ENCODE peak calls at places on chromosomes 7 and 10, in nine cellular contexts. L is CD8-positive, alpha-beta T cell; W is testis; M is aorta; H is cardiac muscle cell; D is fibroblast of lung; Q is GM23248; P is naive thymus-derived CD4-positive, alpha-beta T cell; B is adrenal gland. I is an unnamed sample.

GRCh38 chr7:2037805-2038635 is 194.7 kb downstream of the MAD1L1 start:
- DNase-seq in L (no peak), W (peak; percentile 69), M (peak; percentile 51), H (peak; percentile 85), D (peak; percentile 74), Q (peak; percentile 59), P (peak; percentile 46), B (peak; percentile 62), I (no peak)

GRCh38 chr7:131543298-131543697 is 13.1 kb downstream of the PODXL start:
- DNase-seq in L (no peak), W (no peak), M (no peak), H (no peak), D (no peak), Q (no peak), P (no peak), B (no peak), I (no peak)

GRCh38 chr10:103069453-103070331 is 123.4 kb downstream of the NT5C2 start:
- DNase-seq in L (peak; percentile 58), W (peak; percentile 74), M (peak; percentile 69), H (peak; percentile 64), D (peak; percentile 52), Q (peak; percentile 65), P (peak; percentile 64), B (peak; percentile 61), I (peak; percentile 58)

GRCh38 chr7:480531-481218 is 39.0 kb downstream of the PDGFA start:
- DNase-seq in L (no peak), W (no peak), M (peak; percentile 43), H (no peak), D (no peak), Q (no peak), P (peak; percentile 4), B (no peak), I (no peak)

GRCh38 chr10:132257271-132257670 is 50.5 kb downstream of the STK32C start:
- DNase-seq in L (no peak), W (no peak), M (no peak), H (peak; percentile 29), D (peak; percentile 13), Q (peak; percentile 89), P (no peak), B (no peak), I (no peak)

GRCh38 chr7:13279854-13280435 is 592.5 kb downstream of the ARL4A start:
- DNase-seq in L (no peak), W (no peak), M (no peak), H (peak; percentile 45), D (peak; percentile 55), Q (peak; percentile 67), P (no peak), B (no peak), I (no peak)

GRCh38 chr10:12512292-12513002 is 163.1 kb downstream of the CAMK1D start:
- DNase-seq in L (no peak), W (no peak), M (no peak), H (no peak), D (no peak), Q (no peak), P (no peak), B (no peak), I (no peak)

GRCh38 chr7:87220734-87221215 is 1.2 kb upstream of the TMEM243 start:
- DNase-seq in L (no peak), W (peak; percentile 42), M (no peak), H (peak; percentile 25), D (peak; percentile 12), Q (peak; percentile 72), P (peak; percentile 23), B (peak; percentile 30), I (no peak)

GRCh38 chr10:124523886-124524285 is 62.3 kb downstream of the LHPP start:
- DNase-seq in L (no peak), W (no peak), M (no peak), H (peak; percentile 25), D (no peak), Q (peak; percentile 15), P (no peak), B (no peak), I (no peak)

GRCh38 chr10:47031953-47032465 is 120.8 kb downstream of the PTPN20 start:
- DNase-seq in L (no peak), W (no peak), M (no peak), H (no peak), D (no peak), Q (peak; percentile 90), P (no peak), B (peak; percentile 36), I (no peak)

GRCh38 chr10:13880760-13881159 is 294.0 kb downstream of the PRPF18 start:
- DNase-seq in L (no peak), W (no peak), M (no peak), H (no peak), D (no peak), Q (no peak), P (no peak), B (no peak), I (no peak)

GRCh38 chr10:31594331-31594880 is 275.4 kb downstream of the ZEB1 start:
- DNase-seq in L (no peak), W (no peak), M (no peak), H (no peak), D (no peak), Q (no peak), P (no peak), B (no peak), I (no peak)

GRCh38 chr10:127391875-127392274 is 157.2 kb upstream of the NPS start:
- DNase-seq in L (no peak), W (no peak), M (no peak), H (no peak), D (no peak), Q (no peak), P (no peak), B (no peak), I (no peak)

GRCh38 chr10:127398140-127398966 is 150.8 kb upstream of the NPS start:
- DNase-seq in L (no peak), W (no peak), M (no peak), H (peak; percentile 9), D (no peak), Q (peak; percentile 87), P (no peak), B (no peak), I (no peak)

GRCh38 chr10:127386606-127387327 is 162.3 kb upstream of the NPS start:
- DNase-seq in L (no peak), W (no peak), M (no peak), H (no peak), D (no peak), Q (no peak), P (no peak), B (no peak), I (peak; percentile 9)

DNA sequence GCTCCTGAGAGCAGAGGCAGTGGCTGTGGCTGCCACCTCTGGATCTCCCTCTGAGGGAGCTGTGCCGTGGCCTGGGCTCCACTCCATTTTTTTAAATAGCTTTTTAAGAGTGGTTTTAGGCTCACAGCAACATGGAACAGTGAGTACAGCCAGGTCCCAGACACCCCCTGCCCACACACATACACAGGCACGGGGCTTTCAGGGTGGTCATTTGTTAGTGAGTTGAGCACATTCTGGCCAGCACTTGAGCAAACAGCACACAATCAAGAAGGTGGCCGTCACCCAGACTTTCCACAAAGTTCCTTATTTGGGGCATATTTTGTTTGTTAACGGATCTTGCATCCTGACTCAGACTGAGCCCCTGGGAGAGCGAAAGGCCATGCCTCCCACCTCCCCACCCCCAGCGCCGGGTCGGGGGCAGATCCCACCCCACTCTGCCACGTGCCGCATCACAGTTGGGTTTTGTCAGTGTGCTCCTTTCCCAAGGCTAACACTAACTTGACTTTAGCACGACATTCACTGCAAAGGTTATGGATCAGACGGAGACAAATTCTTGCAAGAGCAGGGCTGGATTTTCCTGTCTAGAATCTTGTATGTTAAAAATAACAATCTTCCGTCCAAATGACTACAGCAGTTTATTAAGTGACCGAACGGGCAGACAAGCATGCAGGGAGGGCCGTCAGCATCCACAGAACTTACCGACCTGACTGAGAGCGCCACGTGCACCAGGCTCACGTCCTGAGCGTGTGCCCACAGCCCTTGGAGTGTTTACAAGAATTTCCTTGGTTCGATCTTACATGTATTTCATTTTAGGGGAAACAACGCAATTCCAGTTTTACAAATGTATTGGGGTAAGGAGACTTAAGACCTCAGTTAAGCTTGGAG is 156.5 kb upstream of the NPS start:
- DNase-seq in L (no peak), W (peak; percentile 72), M (peak; percentile 63), H (no peak), D (peak; percentile 37), Q (no peak), P (no peak), B (no peak), I (no peak)
- H3K27ac ChIP-seq in L (no peak overlapping the region), W (peak overlapping the region; percentile 56), M (peak overlapping the region; percentile 10), H (no peak overlapping the region), D (no peak overlapping the region), Q (no peak overlapping the region), P (no peak overlapping the region), B (no peak overlapping the region), I (no peak overlapping the region)

DNA sequence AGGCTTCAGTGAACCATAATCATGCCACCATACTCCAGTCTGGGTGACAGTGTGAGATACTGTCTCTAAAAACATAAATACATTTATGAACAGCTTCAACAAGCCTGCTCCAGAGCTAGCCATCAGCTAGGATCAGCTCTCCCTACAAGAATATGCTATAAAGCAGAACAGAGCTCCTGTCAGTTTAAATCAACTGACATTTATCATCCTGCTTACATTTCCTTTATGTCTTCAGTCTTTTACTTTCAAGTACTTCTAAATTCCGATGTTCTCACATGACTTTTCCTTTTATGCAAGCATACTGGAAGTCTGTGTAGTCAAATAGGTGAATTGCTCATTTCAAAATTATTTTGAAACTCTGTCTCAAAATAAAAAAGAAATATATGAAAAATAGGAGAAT is 64.6 kb downstream of the COA1 start:
- DNase-seq in L (no peak), W (no peak), M (no peak), H (no peak), D (no peak), Q (no peak), P (no peak), B (no peak), I (no peak)
- H3K27ac ChIP-seq in L (no peak overlapping the region), W (no peak overlapping the region), M (no peak overlapping the region), H (peak overlapping the region; percentile 10), D (no peak overlapping the region), Q (no peak overlapping the region), P (peak overlapping the region; percentile 43), B (no peak overlapping the region), I (no peak overlapping the region)

DNA sequence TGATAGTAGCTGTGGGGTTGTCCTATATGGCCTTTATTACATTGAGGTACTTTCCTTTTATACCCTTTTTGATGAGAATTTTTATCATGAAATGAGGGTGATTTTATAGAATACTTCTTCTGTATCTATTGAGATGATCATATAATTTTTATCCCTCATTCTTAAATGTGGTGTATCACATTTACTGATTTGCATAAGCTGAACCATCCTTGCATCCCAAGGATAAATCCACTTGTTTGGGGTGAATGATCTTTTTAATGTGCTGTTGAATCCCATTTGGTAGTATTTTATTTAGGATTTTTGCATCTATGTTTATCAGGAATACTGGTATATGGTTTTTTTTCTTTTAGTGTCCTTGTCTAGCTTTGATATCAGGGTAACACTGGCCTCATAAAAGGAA is 84.5 kb upstream of the IL6 start:
- DNase-seq in L (no peak), W (no peak), M (no peak), H (no peak), D (no peak), Q (no peak), P (no peak), B (no peak), I (no peak)
- H3K27ac ChIP-seq in L (no peak overlapping the region), W (no peak overlapping the region), M (no peak overlapping the region), H (no peak overlapping the region), D (no peak overlapping the region), Q (no peak overlapping the region), P (no peak overlapping the region), B (no peak overlapping the region), I (no peak overlapping the region)

DNA sequence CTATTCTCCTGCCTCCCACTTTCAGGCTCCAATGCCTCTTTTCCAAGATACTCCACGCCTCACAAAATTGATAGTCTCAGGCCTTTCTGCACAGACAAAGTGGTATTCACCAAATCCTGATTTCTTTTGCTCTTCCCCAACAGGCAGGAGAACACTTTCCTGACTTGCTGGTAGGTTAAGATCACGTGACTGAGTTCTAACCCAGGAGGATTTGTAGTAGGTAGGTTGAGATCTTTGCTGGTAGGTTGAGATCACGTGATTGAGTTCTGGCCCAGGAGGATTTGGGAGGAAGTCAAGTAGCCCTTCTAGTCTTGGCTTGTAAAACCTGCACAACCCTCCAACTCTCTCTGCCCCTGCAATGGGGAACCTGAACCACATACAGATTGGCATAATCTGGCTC is 741.5 kb downstream of the TYW1 start:
- DNase-seq in L (no peak), W (no peak), M (no peak), H (no peak), D (no peak), Q (no peak), P (no peak), B (no peak), I (no peak)
- H3K27ac ChIP-seq in L (no peak overlapping the region), W (no peak overlapping the region), M (no peak overlapping the region), H (no peak overlapping the region), D (no peak overlapping the region), Q (no peak overlapping the region), P (no peak overlapping the region), B (no peak overlapping the region), I (no peak overlapping the region)